ENCODE peak calls at places on chromosomes 7 and 10, in seven cellular contexts. X is GM23338, T is neural progenitor cell, F is HCT116, M is hepatocyte, B is GM23248, N is PC-3. Q is an unnamed sample.

GRCh38 chr10:102241037-102241443 is 272 bp downstream of the PITX3 start:
- DNase-seq in F (no peak), T (no peak), M (no peak), B (no peak), N (no peak), X (no peak), Q (no peak)

GRCh38 chr10:122709971-122710370 is 10.3 kb upstream of the C10orf120 start:
- DNase-seq in M (no peak), N (no peak), T (no peak), X (no peak), F (no peak), B (no peak), Q (no peak)

GRCh38 chr10:132225849-132226205 is 39.1 kb downstream of the DPYSL4 start:
- DNase-seq in N (no peak), M (no peak), T (no peak), F (no peak), X (no peak), B (no peak), Q (no peak)

GRCh38 chr7:97179454-97180104 is 62.1 kb downstream of the SDHAF3 start:
- DNase-seq in F (peak; percentile 29), T (peak; percentile 72), N (peak; percentile 60), B (peak; percentile 69), M (peak; percentile 79), X (peak; percentile 73), Q (peak; percentile 66)

GRCh38 chr7:7946486-7946885 is 22.1 kb upstream of the GLCCI1 start:
- DNase-seq in B (no peak), F (no peak), N (peak; percentile 63), X (no peak), T (no peak), M (no peak), Q (no peak)

GRCh38 chr10:51159841-51160240 is 85.6 kb downstream of the PRKG1 start:
- DNase-seq in F (no peak), N (no peak), X (no peak), T (no peak), M (no peak), B (peak; percentile 71), Q (no peak)

GRCh38 chr10:1600861-1601260 is 136.5 kb downstream of the ADARB2 start:
- DNase-seq in X (no peak), B (no peak), M (no peak), N (no peak), F (no peak), T (no peak), Q (no peak)

GRCh38 chr7:101172854-101173751 is 7.0 kb downstream of the NAT16 start:
- DNase-seq in N (peak; percentile 91), X (peak; percentile 51), M (peak; percentile 46), T (no peak), F (no peak), B (peak; percentile 88), Q (no peak)

GRCh38 chr7:113731571-113731970 is 187.2 kb downstream of the PPP1R3A start:
- DNase-seq in F (no peak), M (no peak), B (no peak), T (no peak), X (no peak), N (no peak), Q (no peak)

GRCh38 chr10:8575551-8576100 is 521.1 kb downstream of the GATA3 start:
- DNase-seq in N (no peak), F (no peak), T (no peak), B (no peak), M (no peak), X (no peak), Q (no peak)

GRCh38 chr7:25789701-25790240 is 362.2 kb upstream of the NFE2L3 start:
- DNase-seq in N (no peak), X (no peak), T (peak; percentile 46), B (no peak), M (no peak), F (no peak), Q (no peak)

GRCh38 chr7:77453531-77453930 is 37.4 kb upstream of the GSAP start:
- DNase-seq in F (no peak), N (peak; percentile 49), B (peak; percentile 63), X (no peak), T (no peak), M (no peak), Q (no peak)

GRCh38 chr10:49756031-49756430 is 6.1 kb downstream of the OGDHL start:
- DNase-seq in N (no peak), X (no peak), T (no peak), M (no peak), F (no peak), B (no peak), Q (no peak)

GRCh38 chr10:132722980-132723970 is 62.7 kb downstream of the NKX6-2 start:
- DNase-seq in B (no peak), N (no peak), M (no peak), X (no peak), F (no peak), T (no peak), Q (no peak)

GRCh38 chr7:115096262-115096661 is 174.4 kb downstream of the MDFIC start:
- DNase-seq in B (no peak), M (no peak), F (no peak), T (no peak), N (no peak), X (peak; percentile 3), Q (no peak)

GRCh38 chr7:8035647-8036518 is 67.3 kb downstream of the GLCCI1 start:
- DNase-seq in T (peak; percentile 29), M (peak; percentile 13), X (peak; percentile 64), B (peak; percentile 47), F (peak; percentile 10), N (peak; percentile 41), Q (peak; percentile 62)

GRCh38 chr10:6089334-6090219 is 743 bp downstream of the RBM17 start:
- DNase-seq in F (no peak), B (peak; percentile 64), T (peak; percentile 76), N (peak; percentile 23), M (peak; percentile 50), X (peak; percentile 60), Q (peak; percentile 61)

GRCh38 chr10:91313761-91314520 is 93.5 kb downstream of the PCGF5 start:
- DNase-seq in X (no peak), M (no peak), B (peak; percentile 81), N (no peak), T (no peak), F (no peak), Q (no peak)

GRCh38 chr10:47367646-47368045 is 16.4 kb downstream of the ZNF488 start:
- DNase-seq in M (no peak), F (no peak), B (no peak), N (no peak), X (no peak), T (no peak), Q (no peak)

GRCh38 chr7:1987084-1987535 is 245.6 kb downstream of the MAD1L1 start:
- DNase-seq in F (no peak), B (no peak), T (no peak), X (no peak), N (no peak), M (no peak), Q (no peak)

GRCh38 chr10:30835146-30835545 is 196.5 kb downstream of the ZNF438 start:
- DNase-seq in F (no peak), T (no peak), X (no peak), B (no peak), M (no peak), N (no peak), Q (no peak)

GRCh38 chr7:139230078-139230477 is 959 bp upstream of the UBN2 start:
- DNase-seq in B (no peak), X (peak; percentile 13), F (no peak), M (peak; percentile 5), N (no peak), T (no peak), Q (no peak)
- H3K4me3 ChIP-seq in B (peak overlapping the region; percentile 91), X (peak overlapping the region; percentile 92), F (no peak overlapping the region), M (peak overlapping the region; percentile 45), N (peak overlapping the region; percentile 100), T (peak overlapping the region; percentile 97), Q (peak overlapping the region; percentile 97)

GRCh38 chr7:144884913-144885312 is 49.1 kb upstream of the TPK1 start:
- DNase-seq in T (no peak), X (no peak), N (no peak), B (no peak), F (no peak), M (no peak), Q (no peak)
- H3K4me2 ChIP-seq in T (no peak overlapping the region), X (no peak overlapping the region), N (no peak overlapping the region), B (no peak overlapping the region), F (no peak overlapping the region), M (no peak overlapping the region), Q (no peak overlapping the region)

DNA sequence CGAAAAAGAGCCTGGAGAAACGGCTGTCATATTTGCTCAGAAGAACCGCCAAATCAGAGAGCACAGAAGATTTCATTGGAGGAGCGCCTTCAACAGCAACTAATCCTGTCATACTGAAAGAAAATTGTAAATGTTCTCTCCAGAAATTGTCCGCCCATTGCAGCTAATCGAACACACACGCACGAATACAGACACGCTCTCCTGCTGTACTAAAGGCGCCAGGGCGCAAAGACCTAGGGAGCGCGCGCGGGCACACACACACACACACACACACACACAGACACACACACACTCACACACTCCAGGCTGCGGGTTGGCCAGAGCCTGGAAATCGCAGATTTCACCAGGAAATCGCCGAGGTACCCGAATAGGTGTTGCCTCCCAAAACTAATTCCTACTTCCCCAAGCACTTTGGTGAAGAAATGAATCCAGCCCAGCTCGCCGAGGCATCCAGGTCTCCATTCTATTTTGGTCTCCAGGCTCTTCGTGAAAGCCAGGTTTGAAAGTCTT is at the start of gene CHRM2:
- DNase-seq in M (no peak), X (peak; percentile 44), N (no peak), T (peak; percentile 64), F (no peak), B (peak; percentile 42), Q (no peak)
- TF ChIP-seq EZH2phosphoT487 in M (no peak), X (no peak), N (no peak), T (no peak), F (no peak), B (no peak), Q (no peak)

GRCh38 chr7:27162930-27163775 is 2.2 kb downstream of the HOXA9 start:
- DNase-seq in N (peak; percentile 21), F (no peak), T (no peak), B (peak; percentile 49), M (no peak), X (no peak), Q (no peak)

GRCh38 chr7:27164381-27165088 is 802 bp downstream of the HOXA9 start:
- DNase-seq in N (peak; percentile 39), M (no peak), X (peak; percentile 72), B (peak; percentile 73), T (peak; percentile 87), F (no peak), Q (no peak)

GRCh38 chr7:27165089-27165654 is at the start of gene HOXA9:
- DNase-seq in B (peak; percentile 99), T (no peak), F (peak; percentile 94), N (peak; percentile 94), X (peak; percentile 54), M (no peak), Q (no peak)

GRCh38 chr7:27162548-27162848 is 2.8 kb downstream of the HOXA9 start:
- DNase-seq in B (peak; percentile 50), T (no peak), X (no peak), M (no peak), F (no peak), N (peak; percentile 14), Q (no peak)

DNA sequence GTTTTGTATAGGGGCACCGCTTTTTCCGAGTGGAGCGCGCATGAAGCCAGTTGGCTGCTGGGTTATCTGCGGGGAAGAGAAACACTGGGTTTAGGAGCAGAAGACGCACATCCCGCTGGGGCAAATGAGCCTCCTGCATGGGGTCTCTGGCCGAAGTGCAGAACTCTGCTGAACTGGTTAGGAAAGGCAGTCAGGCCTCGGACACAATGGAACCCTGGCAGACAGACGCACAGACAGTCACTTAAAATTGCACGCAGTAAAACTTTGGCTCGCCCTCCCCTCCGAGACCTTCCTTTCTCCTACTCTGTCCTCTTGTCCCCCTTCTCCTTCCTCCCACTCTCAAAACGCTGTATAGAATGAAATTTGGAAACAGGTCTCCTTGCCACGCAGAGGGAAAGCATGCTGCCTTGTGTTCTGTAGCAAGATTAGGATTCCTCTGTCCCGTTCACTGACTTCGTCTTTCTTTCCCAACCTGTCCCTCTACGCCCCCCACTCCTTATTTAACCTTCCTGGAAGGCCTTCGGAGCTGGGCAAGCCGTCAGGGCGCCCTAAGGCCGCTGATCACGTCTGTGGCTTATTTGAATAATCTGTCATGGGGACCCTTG is 1.5 kb downstream of the HOXA9 start:
- DNase-seq in N (no peak), F (no peak), B (peak; percentile 42), M (no peak), T (no peak), X (no peak), Q (no peak)
- H3K4me3 ChIP-seq in N (peak overlapping the region; percentile 84), F (peak overlapping the region; percentile 77), B (peak overlapping the region; percentile 83), M (no peak overlapping the region), T (no peak overlapping the region), X (peak overlapping the region; percentile 43), Q (no peak overlapping the region)